ENCODE peak calls at places on chromosomes 11 and 22, in seven cellular contexts. One of them, this sample, is unnamed.

GRCh38 chr11:22703561-22703960 is 37.1 kb downstream of the GAS2 start:
- DNase-seq in activated effector memory CD4-positive, alpha-beta T cell treated with anti-CD3 and anti-CD28 coated beads, Interleukin-2, amount 50 U/mL, for 16 hours: no peak
- DNase-seq in NCI-H187: peak
- DNase-seq in psoas muscle: no peak
- DNase-seq in activated T-cell treated with anti-CD3 and anti-CD28 coated beads, Interleukin-2, amount 50 U/mL, for 1 hour: no peak
- DNase-seq in HFFc6: no peak
- DNase-seq in AG09309: no peak
- DNase-seq in this sample: no peak

GRCh38 chr11:8709002-8709672 is 26.5 kb downstream of the RPL27A start:
- DNase-seq in activated T-cell treated with anti-CD3 and anti-CD28 coated beads, Interleukin-2, amount 50 U/mL, for 1 hour: no peak
- DNase-seq in activated effector memory CD4-positive, alpha-beta T cell treated with anti-CD3 and anti-CD28 coated beads, Interleukin-2, amount 50 U/mL, for 16 hours: no peak
- DNase-seq in AG09309: peak
- DNase-seq in HFFc6: peak
- DNase-seq in NCI-H187: no peak
- DNase-seq in psoas muscle: peak
- DNase-seq in this sample: peak

GRCh38 chr11:122954455-122954854 is 27.2 kb downstream of the BSX start:
- DNase-seq in NCI-H187: no peak
- DNase-seq in activated T-cell treated with anti-CD3 and anti-CD28 coated beads, Interleukin-2, amount 50 U/mL, for 1 hour: no peak
- DNase-seq in activated effector memory CD4-positive, alpha-beta T cell treated with anti-CD3 and anti-CD28 coated beads, Interleukin-2, amount 50 U/mL, for 16 hours: no peak
- DNase-seq in AG09309: no peak
- DNase-seq in HFFc6: no peak
- DNase-seq in psoas muscle: no peak
- DNase-seq in this sample: no peak

GRCh38 chr11:106031210-106031845 is 9.3 kb upstream of the MSANTD4 start:
- DNase-seq in HFFc6: peak
- DNase-seq in activated effector memory CD4-positive, alpha-beta T cell treated with anti-CD3 and anti-CD28 coated beads, Interleukin-2, amount 50 U/mL, for 16 hours: no peak
- DNase-seq in NCI-H187: no peak
- DNase-seq in psoas muscle: no peak
- DNase-seq in activated T-cell treated with anti-CD3 and anti-CD28 coated beads, Interleukin-2, amount 50 U/mL, for 1 hour: no peak
- DNase-seq in AG09309: no peak
- DNase-seq in this sample: no peak

GRCh38 chr11:64536396-64536935 is 54.6 kb upstream of the SLC22A12 start:
- DNase-seq in activated effector memory CD4-positive, alpha-beta T cell treated with anti-CD3 and anti-CD28 coated beads, Interleukin-2, amount 50 U/mL, for 16 hours: no peak
- DNase-seq in NCI-H187: no peak
- DNase-seq in psoas muscle: no peak
- DNase-seq in AG09309: no peak
- DNase-seq in activated T-cell treated with anti-CD3 and anti-CD28 coated beads, Interleukin-2, amount 50 U/mL, for 1 hour: no peak
- DNase-seq in HFFc6: peak
- DNase-seq in this sample: no peak

GRCh38 chr22:44089717-44090570 is 65.8 kb downstream of the PARVB start:
- DNase-seq in AG09309: no peak
- DNase-seq in activated T-cell treated with anti-CD3 and anti-CD28 coated beads, Interleukin-2, amount 50 U/mL, for 1 hour: no peak
- DNase-seq in HFFc6: no peak
- DNase-seq in activated effector memory CD4-positive, alpha-beta T cell treated with anti-CD3 and anti-CD28 coated beads, Interleukin-2, amount 50 U/mL, for 16 hours: no peak
- DNase-seq in psoas muscle: peak
- DNase-seq in NCI-H187: no peak
- DNase-seq in this sample: no peak

GRCh38 chr11:95920460-95921105 is 3.3 kb downstream of the MTMR2 start:
- DNase-seq in activated effector memory CD4-positive, alpha-beta T cell treated with anti-CD3 and anti-CD28 coated beads, Interleukin-2, amount 50 U/mL, for 16 hours: no peak
- DNase-seq in activated T-cell treated with anti-CD3 and anti-CD28 coated beads, Interleukin-2, amount 50 U/mL, for 1 hour: no peak
- DNase-seq in NCI-H187: no peak
- DNase-seq in AG09309: no peak
- DNase-seq in HFFc6: peak
- DNase-seq in psoas muscle: no peak
- DNase-seq in this sample: no peak

GRCh38 chr22:22576244-22576988 is 17.4 kb upstream of the PRAME start:
- DNase-seq in activated effector memory CD4-positive, alpha-beta T cell treated with anti-CD3 and anti-CD28 coated beads, Interleukin-2, amount 50 U/mL, for 16 hours: peak
- DNase-seq in psoas muscle: peak
- DNase-seq in HFFc6: peak
- DNase-seq in AG09309: no peak
- DNase-seq in NCI-H187: peak
- DNase-seq in activated T-cell treated with anti-CD3 and anti-CD28 coated beads, Interleukin-2, amount 50 U/mL, for 1 hour: peak
- DNase-seq in this sample: no peak

GRCh38 chr22:50505776-50506610 is 1.5 kb downstream of the LMF2 start:
- DNase-seq in activated T-cell treated with anti-CD3 and anti-CD28 coated beads, Interleukin-2, amount 50 U/mL, for 1 hour: no peak
- DNase-seq in psoas muscle: no peak
- DNase-seq in HFFc6: no peak
- DNase-seq in activated effector memory CD4-positive, alpha-beta T cell treated with anti-CD3 and anti-CD28 coated beads, Interleukin-2, amount 50 U/mL, for 16 hours: no peak
- DNase-seq in NCI-H187: no peak
- DNase-seq in AG09309: no peak
- DNase-seq in this sample: no peak

GRCh38 chr11:34789196-34789834 is 126.9 kb downstream of the APIP start:
- DNase-seq in activated T-cell treated with anti-CD3 and anti-CD28 coated beads, Interleukin-2, amount 50 U/mL, for 1 hour: no peak
- DNase-seq in NCI-H187: no peak
- DNase-seq in AG09309: no peak
- DNase-seq in HFFc6: no peak
- DNase-seq in psoas muscle: no peak
- DNase-seq in activated effector memory CD4-positive, alpha-beta T cell treated with anti-CD3 and anti-CD28 coated beads, Interleukin-2, amount 50 U/mL, for 16 hours: no peak
- DNase-seq in this sample: no peak

GRCh38 chr11:102470257-102470656 is 17.7 kb upstream of the TMEM123 start:
- DNase-seq in AG09309: no peak
- DNase-seq in activated effector memory CD4-positive, alpha-beta T cell treated with anti-CD3 and anti-CD28 coated beads, Interleukin-2, amount 50 U/mL, for 16 hours: no peak
- DNase-seq in HFFc6: no peak
- DNase-seq in psoas muscle: no peak
- DNase-seq in activated T-cell treated with anti-CD3 and anti-CD28 coated beads, Interleukin-2, amount 50 U/mL, for 1 hour: no peak
- DNase-seq in NCI-H187: no peak
- DNase-seq in this sample: no peak

GRCh38 chr11:23212829-23213228 is 352.6 kb upstream of the CCDC179 start:
- DNase-seq in activated effector memory CD4-positive, alpha-beta T cell treated with anti-CD3 and anti-CD28 coated beads, Interleukin-2, amount 50 U/mL, for 16 hours: no peak
- DNase-seq in NCI-H187: peak
- DNase-seq in activated T-cell treated with anti-CD3 and anti-CD28 coated beads, Interleukin-2, amount 50 U/mL, for 1 hour: no peak
- DNase-seq in psoas muscle: no peak
- DNase-seq in HFFc6: no peak
- DNase-seq in AG09309: no peak
- DNase-seq in this sample: no peak

GRCh38 chr11:120354068-120354467 is 17.9 kb downstream of the ARHGEF12 start:
- DNase-seq in activated T-cell treated with anti-CD3 and anti-CD28 coated beads, Interleukin-2, amount 50 U/mL, for 1 hour: no peak
- DNase-seq in activated effector memory CD4-positive, alpha-beta T cell treated with anti-CD3 and anti-CD28 coated beads, Interleukin-2, amount 50 U/mL, for 16 hours: no peak
- DNase-seq in HFFc6: no peak
- DNase-seq in AG09309: no peak
- DNase-seq in psoas muscle: no peak
- DNase-seq in NCI-H187: no peak
- DNase-seq in this sample: no peak

GRCh38 chr11:107780136-107780535 is 68.3 kb upstream of the SLN start:
- DNase-seq in activated T-cell treated with anti-CD3 and anti-CD28 coated beads, Interleukin-2, amount 50 U/mL, for 1 hour: no peak
- DNase-seq in activated effector memory CD4-positive, alpha-beta T cell treated with anti-CD3 and anti-CD28 coated beads, Interleukin-2, amount 50 U/mL, for 16 hours: no peak
- DNase-seq in psoas muscle: no peak
- DNase-seq in HFFc6: no peak
- DNase-seq in AG09309: no peak
- DNase-seq in NCI-H187: no peak
- DNase-seq in this sample: no peak

GRCh38 chr11:46305295-46305694 is 27.8 kb downstream of the CREB3L1 start:
- DNase-seq in psoas muscle: no peak
- DNase-seq in NCI-H187: no peak
- DNase-seq in HFFc6: peak
- DNase-seq in activated T-cell treated with anti-CD3 and anti-CD28 coated beads, Interleukin-2, amount 50 U/mL, for 1 hour: no peak
- DNase-seq in AG09309: no peak
- DNase-seq in activated effector memory CD4-positive, alpha-beta T cell treated with anti-CD3 and anti-CD28 coated beads, Interleukin-2, amount 50 U/mL, for 16 hours: no peak
- DNase-seq in this sample: no peak

GRCh38 chr11:104653011-104653806 is 245.1 kb downstream of the CASP12 start:
- DNase-seq in HFFc6: no peak
- DNase-seq in NCI-H187: no peak
- DNase-seq in activated effector memory CD4-positive, alpha-beta T cell treated with anti-CD3 and anti-CD28 coated beads, Interleukin-2, amount 50 U/mL, for 16 hours: no peak
- DNase-seq in psoas muscle: no peak
- DNase-seq in AG09309: no peak
- DNase-seq in activated T-cell treated with anti-CD3 and anti-CD28 coated beads, Interleukin-2, amount 50 U/mL, for 1 hour: no peak
- DNase-seq in this sample: no peak

GRCh38 chr11:107988397-107989158 is 20.1 kb upstream of the CUL5 start:
- DNase-seq in activated effector memory CD4-positive, alpha-beta T cell treated with anti-CD3 and anti-CD28 coated beads, Interleukin-2, amount 50 U/mL, for 16 hours: no peak
- DNase-seq in activated T-cell treated with anti-CD3 and anti-CD28 coated beads, Interleukin-2, amount 50 U/mL, for 1 hour: no peak
- DNase-seq in NCI-H187: no peak
- DNase-seq in psoas muscle: no peak
- DNase-seq in HFFc6: no peak
- DNase-seq in AG09309: no peak
- DNase-seq in this sample: no peak

GRCh38 chr11:123783536-123783935 is 22.6 kb downstream of the OR6M1 start:
- DNase-seq in activated T-cell treated with anti-CD3 and anti-CD28 coated beads, Interleukin-2, amount 50 U/mL, for 1 hour: no peak
- DNase-seq in NCI-H187: no peak
- DNase-seq in activated effector memory CD4-positive, alpha-beta T cell treated with anti-CD3 and anti-CD28 coated beads, Interleukin-2, amount 50 U/mL, for 16 hours: no peak
- DNase-seq in HFFc6: no peak
- DNase-seq in AG09309: no peak
- DNase-seq in psoas muscle: no peak
- DNase-seq in this sample: no peak

GRCh38 chr22:27881404-27881803 is 37.7 kb downstream of the PITPNB start:
- DNase-seq in NCI-H187: no peak
- DNase-seq in HFFc6: no peak
- DNase-seq in psoas muscle: no peak
- DNase-seq in activated T-cell treated with anti-CD3 and anti-CD28 coated beads, Interleukin-2, amount 50 U/mL, for 1 hour: no peak
- DNase-seq in activated effector memory CD4-positive, alpha-beta T cell treated with anti-CD3 and anti-CD28 coated beads, Interleukin-2, amount 50 U/mL, for 16 hours: no peak
- DNase-seq in AG09309: no peak
- DNase-seq in this sample: no peak

GRCh38 chr11:125070699-125071254 is 7.7 kb downstream of the SLC37A2 start:
- DNase-seq in NCI-H187: no peak
- DNase-seq in activated effector memory CD4-positive, alpha-beta T cell treated with anti-CD3 and anti-CD28 coated beads, Interleukin-2, amount 50 U/mL, for 16 hours: no peak
- DNase-seq in activated T-cell treated with anti-CD3 and anti-CD28 coated beads, Interleukin-2, amount 50 U/mL, for 1 hour: no peak
- DNase-seq in psoas muscle: peak
- DNase-seq in HFFc6: peak
- DNase-seq in AG09309: no peak
- DNase-seq in this sample: peak

GRCh38 chr11:134385774-134386565 is 26.1 kb downstream of the B3GAT1 start:
- DNase-seq in activated effector memory CD4-positive, alpha-beta T cell treated with anti-CD3 and anti-CD28 coated beads, Interleukin-2, amount 50 U/mL, for 16 hours: no peak
- DNase-seq in NCI-H187: peak
- DNase-seq in psoas muscle: no peak
- DNase-seq in activated T-cell treated with anti-CD3 and anti-CD28 coated beads, Interleukin-2, amount 50 U/mL, for 1 hour: no peak
- DNase-seq in AG09309: no peak
- DNase-seq in HFFc6: no peak
- DNase-seq in this sample: no peak

GRCh38 chr11:18014876-18015275 is 2.0 kb upstream of the SERGEF start:
- DNase-seq in NCI-H187: no peak
- DNase-seq in HFFc6: no peak
- DNase-seq in psoas muscle: no peak
- DNase-seq in AG09309: no peak
- DNase-seq in activated effector memory CD4-positive, alpha-beta T cell treated with anti-CD3 and anti-CD28 coated beads, Interleukin-2, amount 50 U/mL, for 16 hours: no peak
- DNase-seq in activated T-cell treated with anti-CD3 and anti-CD28 coated beads, Interleukin-2, amount 50 U/mL, for 1 hour: no peak
- DNase-seq in this sample: no peak

GRCh38 chr11:125382211-125382807 is 113.8 kb downstream of the FEZ1 start:
- DNase-seq in HFFc6: no peak
- DNase-seq in activated effector memory CD4-positive, alpha-beta T cell treated with anti-CD3 and anti-CD28 coated beads, Interleukin-2, amount 50 U/mL, for 16 hours: no peak
- DNase-seq in activated T-cell treated with anti-CD3 and anti-CD28 coated beads, Interleukin-2, amount 50 U/mL, for 1 hour: no peak
- DNase-seq in psoas muscle: no peak
- DNase-seq in NCI-H187: no peak
- DNase-seq in AG09309: no peak
- DNase-seq in this sample: no peak

This sample was measured in left lobe of liver.